ENCODE peak calls at places on chromosomes 1 and 21, in seven cellular contexts. R is tibial nerve; D is GM23338; J is activated CD4-positive, alpha-beta memory T cell treated with anti-CD3 and anti-CD28 coated beads, Interleukin-2, amount 10 ng/mL, durations not matched to agents 7 days and 5 days; Q is Daoy; E is EH; I is activated T-helper 9 cell treated with anti-CD3 and anti-CD28 coated beads, Interleukin-2, amount 50 U/mL, for 16 hours. P is an unnamed sample.

GRCh38 chr1:26677306-26678115 is 18.3 kb upstream of the ARID1A start:
- DNase-seq in J (peak), E (peak), I (peak), D (peak), Q (peak), R (peak), P (peak)

GRCh38 chr1:31651766-31652165 is 7.1 kb upstream of the PEF1 start:
- DNase-seq in J (no peak), E (no peak), Q (no peak), I (no peak), D (no peak), R (no peak), P (no peak)

GRCh38 chr1:53087332-53088285 is 25.6 kb downstream of the PODN start:
- DNase-seq in R (no peak), Q (no peak), E (no peak), I (no peak), J (no peak), D (peak), P (no peak)

GRCh38 chr1:88463401-88463800 is 220.7 kb upstream of the PKN2 start:
- DNase-seq in I (no peak), R (no peak), Q (no peak), E (no peak), J (no peak), D (no peak), P (no peak)

GRCh38 chr1:95547000-95547399 is 313.0 kb downstream of the RWDD3 start:
- DNase-seq in D (no peak), E (no peak), R (no peak), I (no peak), J (no peak), Q (no peak), P (no peak)

GRCh38 chr1:3504151-3504822 is 49.8 kb downstream of the ARHGEF16 start:
- DNase-seq in Q (peak), R (peak), J (no peak), D (no peak), I (no peak), E (peak), P (peak)

GRCh38 chr1:18182518-18183160 is 75.0 kb downstream of the IGSF21 start:
- DNase-seq in I (no peak), J (no peak), Q (peak), E (peak), D (no peak), R (no peak), P (peak)

GRCh38 chr1:8047686-8048522 is 21.8 kb upstream of the ERRFI1 start:
- DNase-seq in D (no peak), I (no peak), J (no peak), Q (peak), R (no peak), E (peak), P (no peak)

GRCh38 chr1:59367269-59368006 is 70.5 kb downstream of the FGGY start:
- DNase-seq in J (no peak), I (no peak), Q (peak), E (peak), D (no peak), R (peak), P (no peak)

GRCh38 chr1:228342627-228343210 is 63.9 kb downstream of the TRIM11 start:
- DNase-seq in I (no peak), E (no peak), J (no peak), R (no peak), D (no peak), Q (no peak), P (no peak)

GRCh38 chr1:41358152-41358937 is 2.9 kb upstream of the FOXO6 start:
- DNase-seq in Q (no peak), E (no peak), I (no peak), D (peak), R (no peak), J (peak), P (no peak)

GRCh38 chr1:160486453-160486852 is 36.6 kb downstream of the SLAMF6 start:
- DNase-seq in E (no peak), J (no peak), Q (no peak), D (peak), I (no peak), R (no peak), P (no peak)

GRCh38 chr1:13623021-13623637 is 39.5 kb downstream of the PDPN start:
- DNase-seq in Q (no peak), J (no peak), I (no peak), D (no peak), R (no peak), E (no peak), P (no peak)

GRCh38 chr1:13809461-13810159 is 109.6 kb downstream of the PRDM2 start:
- DNase-seq in D (no peak), Q (no peak), J (peak), E (no peak), I (no peak), R (no peak), P (no peak)

GRCh38 chr1:53725238-53725689 is 13.7 kb downstream of the GLIS1 start:
- DNase-seq in Q (peak), I (no peak), J (no peak), E (peak), R (no peak), D (peak), P (no peak)

GRCh38 chr1:68120136-68120791 is 69.8 kb upstream of the DIRAS3 start:
- DNase-seq in I (no peak), J (peak), D (peak), R (peak), E (peak), Q (peak), P (peak)

GRCh38 chr1:171160611-171161354 is 24.3 kb upstream of the FMO2 start:
- DNase-seq in J (no peak), R (no peak), D (peak), I (no peak), Q (no peak), E (no peak), P (no peak)

GRCh38 chr1:31335007-31335406 is 37.9 kb downstream of the FABP3 start:
- DNase-seq in D (peak), I (no peak), R (no peak), J (no peak), Q (no peak), E (peak), P (peak)

GRCh38 chr1:150925080-150925479 is 1.1 kb upstream of the SETDB1 start:
- DNase-seq in D (peak), E (no peak), R (no peak), I (no peak), Q (no peak), J (peak), P (no peak)

GRCh38 chr1:213331776-213332175 is 280.7 kb downstream of the RPS6KC1 start:
- DNase-seq in R (no peak), I (no peak), J (no peak), D (no peak), Q (no peak), E (no peak), P (no peak)

GRCh38 chr1:235739124-235739523 is 89.5 kb upstream of the GNG4 start:
- DNase-seq in R (no peak), I (no peak), J (no peak), E (peak), Q (peak), D (no peak), P (no peak)

GRCh38 chr1:151511636-151512215 is 539 bp downstream of the CGN start:
- DNase-seq in D (peak), I (peak), J (peak), R (peak), E (peak), Q (peak), P (peak)

GRCh38 chr1:208047476-208047934 is 136.6 kb upstream of the CD34 start:
- DNase-seq in J (no peak), Q (no peak), R (peak), E (no peak), I (no peak), D (no peak), P (no peak)

GRCh38 chr1:27418326-27418761 is 25.9 kb downstream of the GPR3 start:
- DNase-seq in I (peak), J (peak), E (peak), Q (peak), R (peak), D (no peak), P (peak)

GRCh38 chr21:43332872-43333300 is 94.0 kb downstream of the SIK1 start:
- DNase-seq in Q (no peak), D (no peak), R (no peak), E (no peak), J (no peak), I (no peak), P (no peak)